ENCODE peak calls at places on chromosomes 6 and 20, in five cellular contexts. One of them, this sample, is unnamed.

GRCh38 chr6:1625926-1626413 is 16.3 kb downstream of the FOXC1 start:
- DNase-seq in CD4-positive, CD25-positive, alpha-beta regulatory T cell: no peak
- DNase-seq in endothelial cell: no peak
- DNase-seq in nephron progenitor cell: no peak
- DNase-seq in MV-4-11: no peak
- DNase-seq in this sample: no peak

GRCh38 chr6:22330941-22331340 is 34.1 kb upstream of the PRL start:
- DNase-seq in CD4-positive, CD25-positive, alpha-beta regulatory T cell: no peak
- DNase-seq in endothelial cell: no peak
- DNase-seq in nephron progenitor cell: no peak
- DNase-seq in MV-4-11: no peak
- DNase-seq in this sample: no peak

GRCh38 chr6:23704655-23705054 is 421.4 kb upstream of the NRSN1 start:
- DNase-seq in CD4-positive, CD25-positive, alpha-beta regulatory T cell: no peak
- DNase-seq in endothelial cell: no peak
- DNase-seq in nephron progenitor cell: no peak
- DNase-seq in MV-4-11: no peak
- DNase-seq in this sample: no peak

GRCh38 chr20:42484335-42484734 is 705.4 kb downstream of the PTPRT start:
- DNase-seq in CD4-positive, CD25-positive, alpha-beta regulatory T cell: no peak
- DNase-seq in endothelial cell: no peak
- DNase-seq in nephron progenitor cell: no peak
- DNase-seq in MV-4-11: peak
- DNase-seq in this sample: no peak

GRCh38 chr6:42211726-42212125 is 5.9 kb downstream of the MRPS10 start:
- DNase-seq in CD4-positive, CD25-positive, alpha-beta regulatory T cell: no peak
- DNase-seq in endothelial cell: no peak
- DNase-seq in nephron progenitor cell: no peak
- DNase-seq in MV-4-11: no peak
- DNase-seq in this sample: no peak

GRCh38 chr6:129679250-129679649 is 30.7 kb downstream of the ARHGAP18 start:
- DNase-seq in CD4-positive, CD25-positive, alpha-beta regulatory T cell: no peak
- DNase-seq in endothelial cell: no peak
- DNase-seq in nephron progenitor cell: no peak
- DNase-seq in MV-4-11: no peak
- DNase-seq in this sample: no peak

GRCh38 chr6:3071568-3071967 is 3.3 kb downstream of the RIPK1 start:
- DNase-seq in CD4-positive, CD25-positive, alpha-beta regulatory T cell: no peak
- DNase-seq in endothelial cell: no peak
- DNase-seq in nephron progenitor cell: no peak
- DNase-seq in MV-4-11: no peak
- DNase-seq in this sample: peak

GRCh38 chr6:16179970-16180431 is 51.1 kb downstream of the MYLIP start:
- DNase-seq in CD4-positive, CD25-positive, alpha-beta regulatory T cell: peak
- DNase-seq in endothelial cell: no peak
- DNase-seq in nephron progenitor cell: no peak
- DNase-seq in MV-4-11: peak
- DNase-seq in this sample: no peak

GRCh38 chr6:36851149-36851614 is 11.9 kb upstream of the CPNE5 start:
- DNase-seq in CD4-positive, CD25-positive, alpha-beta regulatory T cell: peak
- DNase-seq in endothelial cell: peak
- DNase-seq in nephron progenitor cell: peak
- DNase-seq in MV-4-11: peak
- DNase-seq in this sample: peak

GRCh38 chr20:18395544-18395943 is 71.3 kb downstream of the DZANK1 start:
- DNase-seq in CD4-positive, CD25-positive, alpha-beta regulatory T cell: no peak
- DNase-seq in endothelial cell: no peak
- DNase-seq in nephron progenitor cell: no peak
- DNase-seq in MV-4-11: peak
- DNase-seq in this sample: no peak

GRCh38 chr6:134446228-134446848 is 128.4 kb upstream of the SGK1 start:
- DNase-seq in CD4-positive, CD25-positive, alpha-beta regulatory T cell: no peak
- DNase-seq in endothelial cell: no peak
- DNase-seq in nephron progenitor cell: no peak
- DNase-seq in MV-4-11: no peak
- DNase-seq in this sample: no peak

GRCh38 chr6:92281571-92282076 is 1137.7 kb downstream of the EPHA7 start:
- DNase-seq in CD4-positive, CD25-positive, alpha-beta regulatory T cell: no peak
- DNase-seq in endothelial cell: no peak
- DNase-seq in nephron progenitor cell: no peak
- DNase-seq in MV-4-11: no peak
- DNase-seq in this sample: no peak

GRCh38 chr6:111173341-111173740 is 86.0 kb downstream of the SLC16A10 start:
- DNase-seq in CD4-positive, CD25-positive, alpha-beta regulatory T cell: no peak
- DNase-seq in endothelial cell: no peak
- DNase-seq in nephron progenitor cell: no peak
- DNase-seq in MV-4-11: no peak
- DNase-seq in this sample: no peak

GRCh38 chr6:112877134-112878100 is 530.3 kb downstream of the RFPL4B start:
- DNase-seq in CD4-positive, CD25-positive, alpha-beta regulatory T cell: no peak
- DNase-seq in endothelial cell: no peak
- DNase-seq in nephron progenitor cell: no peak
- DNase-seq in MV-4-11: no peak
- DNase-seq in this sample: no peak

GRCh38 chr20:57867181-57867803 is 157.5 kb upstream of the PMEPA1 start:
- DNase-seq in CD4-positive, CD25-positive, alpha-beta regulatory T cell: no peak
- DNase-seq in endothelial cell: no peak
- DNase-seq in nephron progenitor cell: no peak
- DNase-seq in MV-4-11: no peak
- DNase-seq in this sample: no peak

GRCh38 chr6:15441215-15441868 is 195.5 kb downstream of the JARID2 start:
- DNase-seq in CD4-positive, CD25-positive, alpha-beta regulatory T cell: peak
- DNase-seq in endothelial cell: peak
- DNase-seq in nephron progenitor cell: peak
- DNase-seq in MV-4-11: peak
- DNase-seq in this sample: peak

GRCh38 chr6:131251593-131252204 is 116.4 kb downstream of the AKAP7 start:
- DNase-seq in CD4-positive, CD25-positive, alpha-beta regulatory T cell: no peak
- DNase-seq in endothelial cell: no peak
- DNase-seq in nephron progenitor cell: no peak
- DNase-seq in MV-4-11: no peak
- DNase-seq in this sample: no peak

This sample was measured in erythroblast.